ENCODE peak calls at places on chromosomes 13 and 19, in ten cellular contexts. One of them, this sample, is unnamed.

GRCh38 chr19:45130888-45131615 is 29.7 kb downstream of the NKPD1 start:
- DNase-seq in breast epithelium: no peak
- DNase-seq in sigmoid colon: no peak
- DNase-seq in Panc1: no peak
- DNase-seq in K562: no peak
- DNase-seq in stomach: peak; percentile 63
- DNase-seq in suprapubic skin: no peak
- DNase-seq in transverse colon: no peak
- DNase-seq in spleen: no peak
- DNase-seq in upper lobe of left lung: no peak
- DNase-seq in this sample: peak; percentile 21

GRCh38 chr19:19304186-19304975 is 15.9 kb downstream of the SUGP1 start:
- DNase-seq in breast epithelium: no peak
- DNase-seq in upper lobe of left lung: no peak
- DNase-seq in transverse colon: no peak
- DNase-seq in spleen: no peak
- DNase-seq in stomach: no peak
- DNase-seq in sigmoid colon: no peak
- DNase-seq in suprapubic skin: no peak
- DNase-seq in Panc1: no peak
- DNase-seq in K562: no peak
- DNase-seq in this sample: no peak

GRCh38 chr13:112442483-112443090 is 66.4 kb downstream of the SPACA7 start:
- DNase-seq in upper lobe of left lung: peak; percentile 8
- DNase-seq in breast epithelium: no peak
- DNase-seq in K562: no peak
- DNase-seq in suprapubic skin: peak; percentile 56
- DNase-seq in sigmoid colon: no peak
- DNase-seq in transverse colon: no peak
- DNase-seq in spleen: peak; percentile 38
- DNase-seq in stomach: no peak
- DNase-seq in Panc1: no peak
- DNase-seq in this sample: no peak

GRCh38 chr13:30816733-30817132 is 81.4 kb downstream of the ALOX5AP start:
- DNase-seq in stomach: no peak
- DNase-seq in Panc1: no peak
- DNase-seq in upper lobe of left lung: no peak
- DNase-seq in transverse colon: no peak
- DNase-seq in suprapubic skin: no peak
- DNase-seq in breast epithelium: no peak
- DNase-seq in sigmoid colon: peak; percentile 35
- DNase-seq in K562: no peak
- DNase-seq in spleen: no peak
- DNase-seq in this sample: no peak

GRCh38 chr19:33064117-33064777 is 441 bp downstream of the RHPN2 start:
- DNase-seq in K562: peak; percentile 77
- DNase-seq in spleen: peak; percentile 82
- DNase-seq in upper lobe of left lung: peak; percentile 54
- DNase-seq in stomach: peak; percentile 71
- DNase-seq in transverse colon: peak; percentile 64
- DNase-seq in suprapubic skin: no peak
- DNase-seq in breast epithelium: peak; percentile 72
- DNase-seq in Panc1: no peak
- DNase-seq in sigmoid colon: no peak
- DNase-seq in this sample: peak; percentile 50

GRCh38 chr19:18284710-18285430 is 3.4 kb upstream of the JUND start:
- DNase-seq in Panc1: no peak
- DNase-seq in suprapubic skin: no peak
- DNase-seq in stomach: no peak
- DNase-seq in breast epithelium: no peak
- DNase-seq in upper lobe of left lung: peak; percentile 19
- DNase-seq in sigmoid colon: no peak
- DNase-seq in transverse colon: no peak
- DNase-seq in spleen: peak; percentile 79
- DNase-seq in K562: no peak
- DNase-seq in this sample: no peak

GRCh38 chr13:39516140-39516539 is 86.9 kb downstream of the LHFPL6 start:
- DNase-seq in stomach: no peak
- DNase-seq in Panc1: no peak
- DNase-seq in breast epithelium: no peak
- DNase-seq in transverse colon: no peak
- DNase-seq in sigmoid colon: no peak
- DNase-seq in upper lobe of left lung: no peak
- DNase-seq in spleen: no peak
- DNase-seq in suprapubic skin: no peak
- DNase-seq in K562: no peak
- DNase-seq in this sample: no peak

GRCh38 chr13:50998326-50998725 is 88.7 kb downstream of the RNASEH2B start:
- DNase-seq in K562: no peak
- DNase-seq in breast epithelium: no peak
- DNase-seq in stomach: no peak
- DNase-seq in Panc1: no peak
- DNase-seq in transverse colon: no peak
- DNase-seq in spleen: no peak
- DNase-seq in suprapubic skin: no peak
- DNase-seq in sigmoid colon: no peak
- DNase-seq in upper lobe of left lung: no peak
- DNase-seq in this sample: no peak

GRCh38 chr13:50094615-50095293 is 79.5 kb downstream of the KCNRG start:
- DNase-seq in suprapubic skin: no peak
- DNase-seq in sigmoid colon: no peak
- DNase-seq in breast epithelium: no peak
- DNase-seq in K562: no peak
- DNase-seq in transverse colon: no peak
- DNase-seq in stomach: no peak
- DNase-seq in upper lobe of left lung: no peak
- DNase-seq in Panc1: no peak
- DNase-seq in spleen: no peak
- DNase-seq in this sample: no peak

GRCh38 chr13:23160241-23161175 is 20.3 kb upstream of the SGCG start:
- DNase-seq in suprapubic skin: no peak
- DNase-seq in stomach: no peak
- DNase-seq in breast epithelium: no peak
- DNase-seq in Panc1: no peak
- DNase-seq in spleen: no peak
- DNase-seq in upper lobe of left lung: no peak
- DNase-seq in transverse colon: no peak
- DNase-seq in K562: no peak
- DNase-seq in sigmoid colon: no peak
- DNase-seq in this sample: no peak

GRCh38 chr13:76012091-76012721 is 376.1 kb downstream of the LMO7 start:
- DNase-seq in transverse colon: no peak
- DNase-seq in suprapubic skin: no peak
- DNase-seq in stomach: no peak
- DNase-seq in Panc1: no peak
- DNase-seq in K562: no peak
- DNase-seq in upper lobe of left lung: no peak
- DNase-seq in breast epithelium: no peak
- DNase-seq in spleen: no peak
- DNase-seq in sigmoid colon: no peak
- DNase-seq in this sample: no peak

GRCh38 chr19:17555929-17556813 is 722 bp downstream of the COLGALT1 start:
- DNase-seq in suprapubic skin: no peak
- DNase-seq in sigmoid colon: peak; percentile 85
- DNase-seq in K562: peak; percentile 63
- DNase-seq in transverse colon: peak; percentile 81
- DNase-seq in breast epithelium: no peak
- DNase-seq in spleen: peak; percentile 90
- DNase-seq in stomach: peak; percentile 69
- DNase-seq in upper lobe of left lung: peak; percentile 76
- DNase-seq in Panc1: no peak
- DNase-seq in this sample: peak; percentile 18

GRCh38 chr13:70835349-70835748 is 727.1 kb upstream of the KLHL1 start:
- DNase-seq in Panc1: no peak
- DNase-seq in upper lobe of left lung: no peak
- DNase-seq in breast epithelium: no peak
- DNase-seq in K562: no peak
- DNase-seq in transverse colon: no peak
- DNase-seq in suprapubic skin: no peak
- DNase-seq in sigmoid colon: no peak
- DNase-seq in stomach: no peak
- DNase-seq in spleen: no peak
- DNase-seq in this sample: no peak

GRCh38 chr13:77860621-77861020 is 58.0 kb downstream of the EDNRB start:
- DNase-seq in suprapubic skin: no peak
- DNase-seq in breast epithelium: no peak
- DNase-seq in spleen: no peak
- DNase-seq in upper lobe of left lung: no peak
- DNase-seq in sigmoid colon: no peak
- DNase-seq in K562: no peak
- DNase-seq in stomach: no peak
- DNase-seq in Panc1: no peak
- DNase-seq in transverse colon: no peak
- DNase-seq in this sample: no peak

GRCh38 chr19:42850981-42851717 is 28.4 kb downstream of the PSG1 start:
- DNase-seq in transverse colon: peak; percentile 15
- DNase-seq in Panc1: peak; percentile 78
- DNase-seq in breast epithelium: no peak
- DNase-seq in spleen: no peak
- DNase-seq in upper lobe of left lung: peak; percentile 23
- DNase-seq in stomach: no peak
- DNase-seq in K562: no peak
- DNase-seq in suprapubic skin: no peak
- DNase-seq in sigmoid colon: peak; percentile 79
- DNase-seq in this sample: no peak

DNA sequence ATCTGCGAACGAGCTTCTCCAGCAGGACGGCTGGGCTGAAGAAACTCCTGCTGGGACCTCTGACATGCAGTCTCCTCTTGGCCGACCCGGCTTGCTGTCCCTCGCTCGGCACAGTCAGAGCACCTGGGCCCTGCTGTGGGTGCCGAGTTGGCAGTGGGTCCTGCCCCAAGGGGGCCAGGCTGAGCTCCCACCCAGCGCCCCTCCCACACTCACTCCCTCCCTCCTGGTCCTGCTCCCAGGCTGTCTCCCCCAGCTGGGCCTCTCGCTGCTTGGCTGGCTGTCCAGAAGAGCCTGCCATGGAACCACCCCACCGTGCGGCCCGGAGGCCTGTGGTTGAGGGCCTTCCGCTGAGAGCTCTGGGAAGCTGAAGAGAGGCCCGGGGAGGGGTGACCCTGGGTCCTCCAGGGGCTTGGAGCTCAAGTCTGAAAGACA is 6.0 kb downstream of the AKT2 start:
- DNase-seq in upper lobe of left lung: no peak
- DNase-seq in transverse colon: peak; percentile 26
- DNase-seq in stomach: no peak
- DNase-seq in suprapubic skin: no peak
- DNase-seq in Panc1: no peak
- DNase-seq in K562: no peak
- DNase-seq in spleen: peak; percentile 77
- DNase-seq in breast epithelium: no peak
- DNase-seq in sigmoid colon: peak; percentile 87
- DNase-seq in this sample: no peak
- H3K27ac ChIP-seq in upper lobe of left lung: peak overlapping the region; percentile 36
- H3K27ac ChIP-seq in transverse colon: peak overlapping the region; percentile 63
- H3K27ac ChIP-seq in stomach: peak overlapping the region; percentile 49
- H3K27ac ChIP-seq in suprapubic skin: peak overlapping the region; percentile 78
- H3K27ac ChIP-seq in Panc1: no peak overlapping the region
- H3K27ac ChIP-seq in K562: no peak overlapping the region
- H3K27ac ChIP-seq in spleen: peak overlapping the region; percentile 99
- H3K27ac ChIP-seq in breast epithelium: peak overlapping the region; percentile 11
- H3K27ac ChIP-seq in sigmoid colon: peak overlapping the region; percentile 76
- H3K27ac ChIP-seq in this sample: peak overlapping the region; percentile 28

DNA sequence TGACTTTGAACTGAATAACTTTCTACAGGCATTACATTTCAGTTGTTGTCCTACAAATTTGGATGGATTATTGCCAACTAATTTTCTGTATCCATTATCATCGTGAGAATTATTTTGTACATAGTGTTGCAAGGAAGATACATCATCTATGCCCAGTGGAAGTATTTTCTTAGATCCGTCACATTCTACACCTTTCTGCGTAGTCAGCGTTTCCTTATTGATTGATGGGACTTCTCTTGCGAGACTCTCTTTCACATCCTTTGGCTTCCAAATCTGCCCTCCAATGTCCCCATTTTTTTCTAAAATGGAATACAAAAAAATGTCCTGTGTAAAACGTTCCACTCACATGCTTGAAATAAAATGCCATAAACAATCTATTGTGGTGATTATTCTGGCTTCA is 9.2 kb downstream of the ZIM3 start:
- DNase-seq in transverse colon: no peak
- DNase-seq in breast epithelium: no peak
- DNase-seq in spleen: no peak
- DNase-seq in Panc1: no peak
- DNase-seq in stomach: no peak
- DNase-seq in suprapubic skin: no peak
- DNase-seq in sigmoid colon: no peak
- DNase-seq in upper lobe of left lung: no peak
- DNase-seq in K562: no peak
- DNase-seq in this sample: no peak
- H3K9me3 ChIP-seq in transverse colon: no peaks in the 10 kb centered on the region
- H3K9me3 ChIP-seq in breast epithelium: peaks cover 14% of the 10 kb centered on the region
- H3K9me3 ChIP-seq in spleen: peaks cover 29% of the 10 kb centered on the region
- H3K9me3 ChIP-seq in Panc1: no peaks in the 10 kb centered on the region
- H3K9me3 ChIP-seq in stomach: peaks cover 4% of the 10 kb centered on the region
- H3K9me3 ChIP-seq in suprapubic skin: no peaks in the 10 kb centered on the region
- H3K9me3 ChIP-seq in sigmoid colon: no peaks in the 10 kb centered on the region
- H3K9me3 ChIP-seq in upper lobe of left lung: peaks cover 2% of the 10 kb centered on the region
- H3K9me3 ChIP-seq in K562: peaks cover 3% of the 10 kb centered on the region
- H3K9me3 ChIP-seq in this sample: no peaks in the 10 kb centered on the region

GRCh38 chr13:99498304-99499161 is 2.7 kb upstream of the TM9SF2 start:
- DNase-seq in breast epithelium: peak; percentile 98
- DNase-seq in upper lobe of left lung: peak; percentile 98
- DNase-seq in stomach: peak; percentile 98
- DNase-seq in Panc1: peak; percentile 80
- DNase-seq in transverse colon: peak; percentile 99
- DNase-seq in suprapubic skin: peak; percentile 98
- DNase-seq in K562: peak; percentile 93
- DNase-seq in spleen: peak; percentile 98
- DNase-seq in sigmoid colon: peak; percentile 99
- DNase-seq in this sample: peak; percentile 98
- TF ChIP-seq POLR2AphosphoS5 in breast epithelium: peak; percentile 55
- TF ChIP-seq POLR2AphosphoS5 in upper lobe of left lung: peak; percentile 50
- TF ChIP-seq POLR2AphosphoS5 in stomach: peak; percentile 89
- TF ChIP-seq POLR2AphosphoS5 in Panc1: peak; percentile 67
- TF ChIP-seq POLR2AphosphoS5 in transverse colon: peak; percentile 84
- TF ChIP-seq POLR2AphosphoS5 in suprapubic skin: no peak
- TF ChIP-seq POLR2AphosphoS5 in K562: no peak
- TF ChIP-seq POLR2AphosphoS5 in spleen: peak; percentile 89
- TF ChIP-seq POLR2AphosphoS5 in sigmoid colon: peak; percentile 61
- TF ChIP-seq POLR2AphosphoS5 in this sample: peak; percentile 95

DNA sequence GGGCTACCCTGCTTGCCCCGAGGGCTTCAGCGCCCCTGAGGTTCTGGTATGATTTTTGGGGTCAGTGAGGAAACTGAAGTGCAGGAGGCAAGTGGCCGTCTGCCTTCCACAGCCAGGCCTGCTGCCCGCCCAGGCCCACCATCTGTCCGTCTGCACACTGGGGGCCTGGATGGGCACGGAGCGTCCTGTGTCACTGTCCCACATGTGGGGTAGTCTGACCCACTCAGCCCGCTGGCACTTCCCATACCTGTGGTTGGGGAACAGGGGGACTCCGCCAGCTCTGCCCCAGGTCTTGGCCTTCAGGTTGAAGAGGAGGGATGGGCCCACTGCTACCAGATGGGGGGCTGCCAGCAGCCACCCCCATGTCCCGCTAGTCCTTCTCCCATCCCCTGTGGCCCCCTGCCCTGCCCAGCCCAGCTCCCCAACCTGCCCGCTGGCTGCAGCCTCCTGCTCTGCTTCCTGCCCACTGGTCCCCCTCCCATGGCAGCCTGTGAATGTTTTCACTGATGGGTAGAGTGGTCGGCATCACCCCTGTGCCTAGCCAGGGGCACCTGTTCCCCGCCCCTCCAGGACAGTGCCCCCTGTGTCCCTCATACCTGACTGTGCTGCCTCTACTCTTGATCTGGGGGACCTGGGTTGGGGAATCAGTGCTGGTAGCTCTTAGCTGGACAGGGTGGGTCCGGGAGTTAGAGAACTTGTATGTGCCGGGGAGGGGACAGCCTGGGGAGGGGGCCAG is 9.5 kb downstream of the PIAS4 start:
- DNase-seq in spleen: no peak
- DNase-seq in upper lobe of left lung: no peak
- DNase-seq in sigmoid colon: no peak
- DNase-seq in breast epithelium: no peak
- DNase-seq in K562: no peak
- DNase-seq in transverse colon: no peak
- DNase-seq in Panc1: no peak
- DNase-seq in suprapubic skin: no peak
- DNase-seq in stomach: no peak
- DNase-seq in this sample: no peak
- H3K27ac ChIP-seq in spleen: no peak overlapping the region
- H3K27ac ChIP-seq in upper lobe of left lung: no peak overlapping the region
- H3K27ac ChIP-seq in sigmoid colon: peak overlapping the region; percentile 85
- H3K27ac ChIP-seq in breast epithelium: peak overlapping the region; percentile 65
- H3K27ac ChIP-seq in K562: no peak overlapping the region
- H3K27ac ChIP-seq in transverse colon: no peak overlapping the region
- H3K27ac ChIP-seq in Panc1: no peak overlapping the region
- H3K27ac ChIP-seq in suprapubic skin: peak overlapping the region; percentile 59
- H3K27ac ChIP-seq in stomach: no peak overlapping the region
- H3K27ac ChIP-seq in this sample: no peak overlapping the region

This sample was measured in prostate gland.